ENCODE peak calls at places on chromosomes 1 and 21, in seven cellular contexts. S is dorsolateral prefrontal cortex; N is Panc1; F is CD4-positive, alpha-beta T cell; W is IMR-90; O is CD4-positive, alpha-beta memory T cell; X is lower lobe of right lung. G is an unnamed sample.

GRCh38 chr1:29890201-29890959 is 654.1 kb downstream of the PTPRU start:
- DNase-seq in S (no peak), N (no peak), F (no peak), W (no peak), O (no peak), X (no peak), G (no peak)

GRCh38 chr1:16250547-16251251 is 13.7 kb upstream of the CPLANE2 start:
- DNase-seq in S (no peak), N (no peak), F (no peak), W (peak), O (no peak), X (no peak), G (no peak)

GRCh38 chr1:210475806-210476205 is 147.1 kb downstream of the HHAT start:
- DNase-seq in S (no peak), N (no peak), F (no peak), W (no peak), O (no peak), X (no peak), G (no peak)

GRCh38 chr1:168288311-168289052 is 7.8 kb downstream of the TBX19 start:
- DNase-seq in S (no peak), N (no peak), F (no peak), W (peak), O (no peak), X (no peak), G (no peak)

GRCh38 chr1:247216246-247216645 is 39.6 kb upstream of the VN1R5 start:
- DNase-seq in S (no peak), N (no peak), F (no peak), W (no peak), O (no peak), X (no peak), G (no peak)

GRCh38 chr1:99264201-99265021 is at the start of gene PLPPR4:
- DNase-seq in S (peak), N (no peak), F (no peak), W (peak), O (no peak), X (peak), G (no peak)

GRCh38 chr1:178483251-178483957 is 13.4 kb downstream of the CLEC20A start:
- DNase-seq in S (no peak), N (no peak), F (no peak), W (no peak), O (no peak), X (no peak), G (no peak)

GRCh38 chr1:247096958-247097357 is 7.2 kb downstream of the ZNF669 start:
- DNase-seq in S (no peak), N (no peak), F (no peak), W (no peak), O (no peak), X (no peak), G (no peak)

GRCh38 chr1:246072456-246072855 is 434.6 kb downstream of the SMYD3 start:
- DNase-seq in S (no peak), N (no peak), F (no peak), W (no peak), O (no peak), X (no peak), G (no peak)

GRCh38 chr1:68231627-68232303 is 558 bp downstream of the WLS start:
- DNase-seq in S (peak), N (no peak), F (no peak), W (peak), O (no peak), X (peak), G (no peak)

GRCh38 chr1:220631238-220631842 is 58.8 kb upstream of the C1orf115 start:
- DNase-seq in S (no peak), N (no peak), F (no peak), W (no peak), O (no peak), X (no peak), G (no peak)

GRCh38 chr1:200302893-200303250 is 107.0 kb downstream of the ZNF281 start:
- DNase-seq in S (peak), N (no peak), F (no peak), W (no peak), O (no peak), X (peak), G (no peak)

GRCh38 chr1:93082313-93082712 is 3.2 kb downstream of the MTF2 start:
- DNase-seq in S (no peak), N (no peak), F (no peak), W (no peak), O (no peak), X (no peak), G (no peak)

GRCh38 chr1:184825571-184825970 is 70.9 kb upstream of the EDEM3 start:
- DNase-seq in S (no peak), N (no peak), F (no peak), W (no peak), O (no peak), X (no peak), G (no peak)

GRCh38 chr21:45353200-45353599 is 51.8 kb upstream of the COL18A1 start:
- DNase-seq in S (no peak), N (no peak), F (no peak), W (no peak), O (no peak), X (peak), G (no peak)

GRCh38 chr1:181033799-181034391 is at the start of gene MR1:
- DNase-seq in S (no peak), N (peak), F (no peak), W (peak), O (peak), X (no peak), G (no peak)

GRCh38 chr1:182634306-182635072 is 30.3 kb upstream of the RGS16 start:
- DNase-seq in S (no peak), N (no peak), F (no peak), W (no peak), O (no peak), X (no peak), G (no peak)

GRCh38 chr1:25349606-25350005 is 11.5 kb downstream of the TMEM50A start:
- DNase-seq in S (no peak), N (no peak), F (no peak), W (no peak), O (no peak), X (no peak), G (no peak)

GRCh38 chr1:154154534-154155181 is at the start of gene NUP210L:
- DNase-seq in S (no peak), N (no peak), F (no peak), W (peak), O (no peak), X (peak), G (no peak)

GRCh38 chr1:32644426-32644825 is 5.9 kb downstream of the ZBTB8OS start:
- DNase-seq in S (no peak), N (no peak), F (no peak), W (no peak), O (no peak), X (no peak), G (no peak)

GRCh38 chr21:33019516-33019884 is 6.2 kb upstream of the OLIG2 start:
- DNase-seq in S (no peak), N (no peak), F (no peak), W (no peak), O (no peak), X (no peak), G (no peak)

GRCh38 chr1:152169356-152170025 is 10.5 kb upstream of the RPTN start:
- DNase-seq in S (no peak), N (no peak), F (no peak), W (no peak), O (no peak), X (no peak), G (no peak)

GRCh38 chr1:64969305-64970066 is 3.1 kb upstream of the JAK1 start:
- DNase-seq in S (no peak), N (no peak), F (no peak), W (peak), O (no peak), X (no peak), G (no peak)

GRCh38 chr1:185720633-185721272 is 13.4 kb upstream of the HMCN1 start:
- DNase-seq in S (no peak), N (no peak), F (no peak), W (peak), O (no peak), X (no peak), G (no peak)

GRCh38 chr1:11453742-11454442 is 25.1 kb upstream of the DISP3 start:
- DNase-seq in S (no peak), N (no peak), F (no peak), W (no peak), O (no peak), X (no peak), G (no peak)

GRCh38 chr1:154295408-154296235 is 23.2 kb downstream of the HAX1 start:
- DNase-seq in S (no peak), N (no peak), F (no peak), W (no peak), O (no peak), X (no peak), G (no peak)

GRCh38 chr1:112955678-112956502 is at the start of gene SLC16A1:
- DNase-seq in S (peak), N (peak), F (peak), W (peak), O (peak), X (peak), G (peak)

GRCh38 chr1:83090195-83090594 is 908.7 kb downstream of the TTLL7 start:
- DNase-seq in S (no peak), N (no peak), F (no peak), W (no peak), O (no peak), X (no peak), G (no peak)

GRCh38 chr1:210584439-210585113 is 255.9 kb downstream of the HHAT start:
- DNase-seq in S (peak), N (no peak), F (peak), W (peak), O (peak), X (peak), G (peak)

GRCh38 chr1:56803561-56804156 is 15.5 kb downstream of the FYB2 start:
- DNase-seq in S (no peak), N (peak), F (no peak), W (peak), O (no peak), X (no peak), G (no peak)

GRCh38 chr1:44040856-44041255 is 9.6 kb upstream of the SLC6A9 start:
- DNase-seq in S (no peak), N (no peak), F (no peak), W (no peak), O (no peak), X (no peak), G (no peak)

GRCh38 chr1:80472145-80472544 is 1328.6 kb upstream of the ADGRL2 start:
- DNase-seq in S (no peak), N (no peak), F (no peak), W (no peak), O (no peak), X (no peak), G (no peak)

GRCh38 chr1:36175137-36176095 is 19.5 kb downstream of the MAP7D1 start:
- DNase-seq in S (peak), N (no peak), F (no peak), W (peak), O (no peak), X (no peak), G (no peak)

GRCh38 chr1:54379481-54380284 is 26.5 kb downstream of the SSBP3 start:
- DNase-seq in S (no peak), N (no peak), F (no peak), W (peak), O (no peak), X (no peak), G (no peak)

GRCh38 chr1:178220094-178220493 is 126.2 kb downstream of the RASAL2 start:
- DNase-seq in S (no peak), N (no peak), F (no peak), W (peak), O (no peak), X (no peak), G (no peak)

GRCh38 chr1:58802640-58803476 is 19.0 kb upstream of the JUN start:
- DNase-seq in S (no peak), N (no peak), F (no peak), W (no peak), O (no peak), X (no peak), G (no peak)

GRCh38 chr1:115116511-115116910 is 27.2 kb upstream of the TSPAN2 start:
- DNase-seq in S (no peak), N (no peak), F (no peak), W (no peak), O (no peak), X (no peak), G (no peak)

GRCh38 chr21:46126321-46127238 is 28.7 kb downstream of the COL6A2 start:
- DNase-seq in S (no peak), N (no peak), F (no peak), W (no peak), O (no peak), X (peak), G (no peak)

DNA sequence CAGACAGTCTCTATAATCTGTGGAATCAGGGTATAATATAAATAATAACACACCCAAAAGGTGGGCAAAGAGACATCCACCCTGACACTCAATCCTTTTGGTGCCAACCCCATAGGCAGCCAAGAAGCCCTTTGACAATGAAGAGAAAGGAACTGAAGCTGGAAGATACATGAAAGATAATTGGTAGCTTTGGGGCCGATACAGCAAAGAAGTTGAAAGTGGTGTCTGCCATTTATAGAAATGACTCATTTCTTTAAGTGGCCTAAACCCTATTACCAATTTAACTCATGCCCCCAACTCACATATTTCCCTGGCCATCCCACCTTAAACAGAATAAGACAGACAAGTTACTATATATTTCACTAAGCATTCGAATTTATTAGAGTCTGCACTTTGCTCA is 167.0 kb downstream of the ZC3H11B start:
- DNase-seq in S (no peak), N (no peak), F (no peak), W (no peak), O (no peak), X (no peak), G (no peak)
- H3K27ac ChIP-seq in S (no peak), N (no peak), F (no peak), W (no peak), O (no peak), X (no peak), G (no peak)

GRCh38 chr21:41367598-41368360 is 6.0 kb downstream of the MX2 start:
- DNase-seq in S (no peak), N (no peak), F (no peak), W (no peak), O (no peak), X (no peak), G (no peak)

GRCh38 chr21:41366522-41367151 is 4.8 kb downstream of the MX2 start:
- DNase-seq in S (no peak), N (no peak), F (no peak), W (peak), O (no peak), X (peak), G (no peak)

GRCh38 chr21:41363370-41364270 is 1.8 kb downstream of the MX2 start:
- DNase-seq in S (no peak), N (no peak), F (no peak), W (no peak), O (no peak), X (no peak), G (no peak)

GRCh38 chr21:41364308-41364707 is 2.5 kb downstream of the MX2 start:
- DNase-seq in S (no peak), N (no peak), F (peak), W (no peak), O (no peak), X (no peak), G (no peak)

DNA sequence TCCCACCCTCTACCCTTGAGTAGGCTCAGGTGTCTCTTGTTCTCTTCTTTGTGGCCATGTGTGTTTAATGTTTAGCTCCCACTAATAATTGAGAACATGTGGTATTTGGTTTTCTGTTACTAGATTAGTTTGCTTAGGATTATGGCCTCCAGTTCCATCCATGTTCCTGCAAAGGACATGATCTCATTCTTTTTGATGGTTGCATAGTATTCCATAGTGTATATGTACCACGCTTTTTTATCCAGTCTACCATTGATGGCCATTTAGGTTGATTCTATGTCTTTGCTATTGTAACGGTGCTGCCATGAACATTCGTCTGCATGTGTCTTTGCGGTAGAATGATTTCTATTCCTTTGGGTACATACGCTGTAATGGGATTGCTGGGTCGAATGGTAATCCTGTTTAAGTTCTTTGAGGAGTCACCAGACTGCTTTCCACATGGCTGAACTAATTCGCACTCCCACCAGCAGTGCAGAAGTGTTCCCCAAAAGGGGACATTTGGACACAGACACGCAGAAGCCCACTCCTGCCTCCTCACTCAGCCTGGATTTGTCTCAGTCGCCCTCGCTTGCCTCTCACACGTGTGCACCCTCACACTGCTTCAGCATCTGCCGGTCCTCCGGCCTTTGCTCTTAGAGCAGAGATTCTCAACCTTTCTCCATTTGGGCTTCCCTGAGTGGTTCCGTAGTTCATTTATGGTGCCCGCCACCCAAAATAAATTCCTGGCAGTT is 3.7 kb downstream of the MX2 start:
- DNase-seq in S (no peak), N (no peak), F (no peak), W (no peak), O (no peak), X (no peak), G (no peak)
- H3K27ac ChIP-seq in S (no peak), N (no peak), F (no peak), W (no peak), O (no peak), X (no peak), G (no peak)

DNA sequence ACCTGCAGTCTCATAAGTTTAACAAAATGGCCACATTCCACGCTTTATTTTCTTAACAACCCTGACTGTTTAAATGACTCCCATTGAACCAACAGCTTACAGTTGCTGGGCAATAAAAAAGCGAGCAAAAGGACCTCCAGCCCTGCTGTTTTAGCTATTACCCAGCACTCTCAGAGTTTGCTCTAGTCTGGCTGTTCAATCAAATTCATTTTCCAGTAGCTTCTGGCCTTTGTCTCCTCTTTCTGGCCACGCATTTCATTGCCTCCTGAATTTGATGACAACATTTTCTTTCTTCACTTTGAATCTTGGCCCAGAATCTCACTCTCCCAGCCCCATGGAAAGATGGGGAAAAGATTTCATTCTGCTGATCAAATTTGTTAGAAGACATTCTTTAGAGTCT is 44.1 kb upstream of the DOCK7 start:
- DNase-seq in S (no peak), N (no peak), F (no peak), W (no peak), O (no peak), X (no peak), G (no peak)
- H3K27ac ChIP-seq in S (no peak), N (no peak), F (no peak), W (no peak), O (no peak), X (no peak), G (no peak)

DNA sequence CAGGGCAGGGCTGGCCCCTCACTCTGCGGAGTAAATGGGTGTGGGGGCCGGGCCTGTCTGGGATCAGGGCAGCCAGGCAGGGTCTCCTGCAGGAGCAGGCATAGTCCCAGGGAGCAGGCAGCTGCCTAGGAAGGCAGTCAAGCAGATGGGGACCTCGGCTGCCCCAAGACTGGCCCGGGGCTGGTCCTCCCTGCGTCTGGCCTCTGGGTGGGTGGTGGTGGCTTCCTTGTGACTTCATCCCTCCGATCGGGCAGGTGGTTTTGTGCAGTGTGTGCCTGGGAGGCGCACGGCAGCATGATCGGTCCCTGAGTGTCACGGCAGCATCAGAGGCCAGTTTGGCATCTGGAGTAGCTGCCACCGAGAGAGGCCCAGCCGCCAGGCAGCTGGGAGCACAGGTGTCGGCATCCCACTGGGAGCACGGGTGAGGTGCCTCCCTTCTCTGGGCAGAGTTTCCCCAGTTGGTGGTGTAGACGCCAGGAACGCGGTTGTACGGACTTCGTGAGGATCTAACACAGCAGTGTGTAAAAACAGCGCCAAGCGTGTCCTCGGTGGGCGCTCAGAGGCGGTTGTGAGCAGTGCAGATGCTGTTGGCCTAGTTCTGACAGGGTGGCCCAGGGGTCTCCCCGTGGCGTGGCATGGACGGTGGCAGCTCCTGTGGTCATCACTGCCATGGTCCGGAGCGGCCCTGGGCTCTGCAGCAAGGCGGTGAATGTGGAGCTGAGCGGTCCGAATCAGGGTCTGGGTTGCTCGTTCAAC is 45.9 kb downstream of the PRKCZ start:
- DNase-seq in S (no peak), N (no peak), F (no peak), W (no peak), O (no peak), X (no peak), G (no peak)
- H3K27ac ChIP-seq in S (peak), N (no peak), F (no peak), W (no peak), O (no peak), X (no peak), G (no peak)

GRCh38 chr1:205435904-205436573 is 14.2 kb upstream of the LEMD1 start:
- DNase-seq in S (peak), N (no peak), F (no peak), W (no peak), O (no peak), X (no peak), G (no peak)
- H3K27ac ChIP-seq in S (peak), N (no peak), F (no peak), W (no peak), O (no peak), X (no peak), G (no peak)

GRCh38 chr1:236844499-236845271 is 49.6 kb downstream of the MTR start:
- DNase-seq in S (no peak), N (no peak), F (no peak), W (peak), O (no peak), X (no peak), G (no peak)
- H3K27ac ChIP-seq in S (no peak), N (no peak), F (no peak), W (peak), O (no peak), X (no peak), G (no peak)

GRCh38 chr1:116201921-116202320 is 90.7 kb downstream of the MAB21L3 start:
- DNase-seq in S (no peak), N (no peak), F (no peak), W (no peak), O (no peak), X (no peak), G (no peak)
- H3K27ac ChIP-seq in S (no peak), N (no peak), F (no peak), W (no peak), O (no peak), X (no peak), G (no peak)

G was measured in CD8-positive, alpha-beta T cell.